ENCODE peak calls at places on chromosomes 5 and 9, in five cellular contexts. One of them, this sample, is unnamed.

GRCh38 chr5:67268233-67269011 is 71.8 kb upstream of the CD180 start:
- DNase-seq in head of caudate nucleus: peak; percentile 74
- DNase-seq in dermis microvascular lymphatic vessel endothelial cell: peak; percentile 53
- DNase-seq in aorta: peak; percentile 80
- DNase-seq in HT1080: peak; percentile 74
- DNase-seq in this sample: no peak

GRCh38 chr9:85703398-85703797 is 38.4 kb downstream of the AGTPBP1 start:
- DNase-seq in head of caudate nucleus: no peak
- DNase-seq in aorta: no peak
- DNase-seq in HT1080: peak; percentile 33
- DNase-seq in dermis microvascular lymphatic vessel endothelial cell: no peak
- DNase-seq in this sample: no peak

GRCh38 chr5:147427784-147428401 is 82.0 kb downstream of the DPYSL3 start:
- DNase-seq in dermis microvascular lymphatic vessel endothelial cell: no peak
- DNase-seq in aorta: no peak
- DNase-seq in HT1080: no peak
- DNase-seq in head of caudate nucleus: no peak
- DNase-seq in this sample: no peak

GRCh38 chr5:96641368-96641767 is 20.8 kb upstream of the CAST start:
- DNase-seq in aorta: no peak
- DNase-seq in dermis microvascular lymphatic vessel endothelial cell: no peak
- DNase-seq in head of caudate nucleus: no peak
- DNase-seq in HT1080: no peak
- DNase-seq in this sample: no peak

GRCh38 chr9:18490591-18491370 is 16.8 kb downstream of the ADAMTSL1 start:
- DNase-seq in HT1080: peak; percentile 100
- DNase-seq in dermis microvascular lymphatic vessel endothelial cell: no peak
- DNase-seq in head of caudate nucleus: no peak
- DNase-seq in aorta: peak; percentile 86
- DNase-seq in this sample: no peak

GRCh38 chr5:78648359-78649219 is at the start of gene LHFPL2:
- DNase-seq in dermis microvascular lymphatic vessel endothelial cell: no peak
- DNase-seq in HT1080: peak; percentile 32
- DNase-seq in head of caudate nucleus: peak; percentile 67
- DNase-seq in aorta: peak; percentile 93
- DNase-seq in this sample: no peak

GRCh38 chr5:1776831-1777230 is 22.8 kb downstream of the MRPL36 start:
- DNase-seq in dermis microvascular lymphatic vessel endothelial cell: no peak
- DNase-seq in aorta: peak; percentile 56
- DNase-seq in HT1080: no peak
- DNase-seq in head of caudate nucleus: no peak
- DNase-seq in this sample: no peak

GRCh38 chr9:36424289-36425055 is 24.4 kb upstream of the RNF38 start:
- DNase-seq in aorta: no peak
- DNase-seq in head of caudate nucleus: no peak
- DNase-seq in dermis microvascular lymphatic vessel endothelial cell: no peak
- DNase-seq in HT1080: no peak
- DNase-seq in this sample: no peak

GRCh38 chr5:77379558-77380061 is 112.5 kb downstream of the WDR41 start:
- DNase-seq in head of caudate nucleus: no peak
- DNase-seq in HT1080: no peak
- DNase-seq in aorta: no peak
- DNase-seq in dermis microvascular lymphatic vessel endothelial cell: no peak
- DNase-seq in this sample: no peak

GRCh38 chr5:23269981-23270380 is 237.4 kb upstream of the PRDM9 start:
- DNase-seq in dermis microvascular lymphatic vessel endothelial cell: no peak
- DNase-seq in HT1080: peak; percentile 20
- DNase-seq in aorta: no peak
- DNase-seq in head of caudate nucleus: no peak
- DNase-seq in this sample: no peak

This sample was measured in esophagus squamous epithelium.